ENCODE peak calls at places on chromosomes 6 and 20, in four cellular contexts. Q is HTR-8/SVneo, O is glutamatergic neuron, R is cardiac fibroblast. B is an unnamed sample.

GRCh38 chr6:93017213-93017612 is 402.1 kb downstream of the EPHA7 start:
- DNase-seq in R (no peak), O (peak; percentile 17), Q (no peak), B (peak; percentile 18)

GRCh38 chr20:36571564-36572504 is 1.6 kb upstream of the TGIF2 start:
- DNase-seq in O (no peak), Q (no peak), R (no peak), B (no peak)

GRCh38 chr20:13865825-13866351 is 81.1 kb downstream of the NDUFAF5 start:
- DNase-seq in R (no peak), O (no peak), Q (no peak), B (no peak)

GRCh38 chr6:137661601-137662000 is 167.4 kb upstream of the OLIG3 start:
- DNase-seq in Q (no peak), O (peak; percentile 30), R (peak; percentile 52), B (peak; percentile 24)

GRCh38 chr20:51772236-51772635 is 4.0 kb upstream of the ATP9A start:
- DNase-seq in O (no peak), R (no peak), Q (no peak), B (no peak)

GRCh38 chr6:32148722-32149576 is 2.8 kb downstream of the PRRT1 start:
- DNase-seq in R (peak; percentile 24), O (peak; percentile 51), Q (no peak), B (no peak)

GRCh38 chr20:22001886-22002285 is 296.4 kb downstream of the PAX1 start:
- DNase-seq in Q (no peak), O (no peak), R (peak; percentile 8), B (no peak)

GRCh38 chr6:12148841-12149240 is 136.7 kb downstream of the HIVEP1 start:
- DNase-seq in Q (no peak), R (peak; percentile 13), O (no peak), B (no peak)

GRCh38 chr6:41535766-41536165 is 10.4 kb upstream of the FOXP4 start:
- DNase-seq in O (no peak), Q (no peak), R (no peak), B (no peak)

GRCh38 chr6:131331873-131332759 is 196.8 kb downstream of the AKAP7 start:
- DNase-seq in R (no peak), O (no peak), Q (no peak), B (no peak)

GRCh38 chr6:145749632-145750031 is 14.3 kb upstream of the EPM2A start:
- DNase-seq in O (no peak), R (peak; percentile 86), Q (peak; percentile 10), B (no peak)

GRCh38 chr6:96074006-96074405 is 58.2 kb downstream of the FUT9 start:
- DNase-seq in O (no peak), Q (no peak), R (no peak), B (no peak)

GRCh38 chr6:20846602-20847028 is 312.4 kb downstream of the CDKAL1 start:
- DNase-seq in R (peak; percentile 15), Q (peak; percentile 12), O (no peak), B (no peak)

GRCh38 chr6:18555750-18556149 is 168.6 kb downstream of the RNF144B start:
- DNase-seq in R (no peak), O (no peak), Q (no peak), B (no peak)

GRCh38 chr6:90420495-90420894 is 123.9 kb upstream of the BACH2 start:
- DNase-seq in R (no peak), Q (no peak), O (no peak), B (no peak)

GRCh38 chr20:57663681-57664451 is 43.6 kb upstream of the ZBP1 start:
- DNase-seq in R (no peak), Q (no peak), O (peak; percentile 10), B (no peak)

GRCh38 chr20:63501818-63502670 is 3.2 kb upstream of the EEF1A2 start:
- DNase-seq in Q (no peak), R (no peak), O (peak; percentile 75), B (peak; percentile 84)

GRCh38 chr6:134730013-134730412 is 219.9 kb downstream of the ALDH8A1 start:
- DNase-seq in Q (no peak), O (no peak), R (no peak), B (no peak)

GRCh38 chr6:123168892-123169851 is 173.1 kb downstream of the CLVS2 start:
- DNase-seq in R (no peak), Q (no peak), O (no peak), B (no peak)

GRCh38 chr6:7528565-7528964 is 12.9 kb upstream of the DSP start:
- DNase-seq in O (no peak), R (peak; percentile 88), Q (peak; percentile 38), B (no peak)

GRCh38 chr20:54321688-54322087 is 113.8 kb downstream of the PFDN4 start:
- DNase-seq in R (no peak), O (no peak), Q (no peak), B (no peak)

GRCh38 chr6:106997392-106998257 is 23.1 kb upstream of the CD24 start:
- DNase-seq in Q (peak; percentile 73), R (peak; percentile 66), O (peak; percentile 76), B (peak; percentile 67)

GRCh38 chr6:9186148-9186547 is 750.8 kb upstream of the SLC35B3 start:
- DNase-seq in R (no peak), O (no peak), Q (no peak), B (no peak)

GRCh38 chr6:113739066-113739655 is 118.0 kb upstream of the MARCKS start:
- DNase-seq in R (no peak), O (no peak), Q (no peak), B (no peak)

GRCh38 chr6:35258858-35259193 is 709 bp upstream of the ZNF76 start:
- DNase-seq in R (no peak), O (no peak), Q (peak; percentile 68), B (no peak)

GRCh38 chr6:84227044-84227433 is 404 bp downstream of the CEP162 start:
- DNase-seq in R (peak; percentile 5), Q (no peak), O (no peak), B (no peak)

GRCh38 chr20:39876974-39877615 is 811.9 kb downstream of the MAFB start:
- DNase-seq in Q (no peak), R (no peak), O (no peak), B (no peak)

GRCh38 chr6:45591306-45591705 is 213.6 kb upstream of the SUPT3H start:
- DNase-seq in O (no peak), R (peak; percentile 45), Q (no peak), B (no peak)

GRCh38 chr6:32844839-32845372 is 1.1 kb upstream of the PSMB8 start:
- DNase-seq in Q (no peak), O (no peak), R (no peak), B (no peak)

GRCh38 chr6:168527451-168528210 is 86.6 kb downstream of the SMOC2 start:
- DNase-seq in O (no peak), Q (no peak), R (peak; percentile 97), B (no peak)

GRCh38 chr20:57651977-57652864 is 32.0 kb upstream of the ZBP1 start:
- DNase-seq in O (no peak), R (no peak), Q (no peak), B (peak; percentile 3)

GRCh38 chr6:89022747-89023289 is 57.7 kb upstream of the PNRC1 start:
- DNase-seq in R (peak; percentile 79), Q (no peak), O (no peak), B (no peak)

GRCh38 chr6:119962505-119962904 is 612.9 kb upstream of the MAN1A1 start:
- DNase-seq in Q (no peak), R (no peak), O (no peak), B (no peak)

B was measured in WERI-Rb-1.